ENCODE peak calls at places on chromosome 3, in ten cellular contexts. F is natural killer cell treated with Interleukin-12 subunit alpha and Interleukin-12 subunit beta and Interleukin-15 and Interleukin-18, amount 100 ng/mL, for 72 hours; X is progenitor cell of endocrine pancreas; A is IMR-90; L is nephron progenitor cell; P is cardiac fibroblast; W is ELF-1; M is effector CD4-positive, alpha-beta T cell; N is effector memory CD4-positive, alpha-beta T cell; J is EH. O is an unnamed sample.

GRCh38 chr3:156350786-156351185 is 204.1 kb downstream of the SSR3 start:
- DNase-seq in F (no peak), X (no peak), A (no peak), L (no peak), P (no peak), W (no peak), M (no peak), N (no peak), J (no peak), O (no peak)

GRCh38 chr3:120350431-120350941 is 1.3 kb upstream of the LRRC58 start:
- DNase-seq in F (no peak), X (no peak), A (peak; percentile 84), L (no peak), P (peak; percentile 86), W (no peak), M (no peak), N (no peak), J (peak; percentile 79), O (peak; percentile 34)

GRCh38 chr3:196254376-196255283 is 32.9 kb downstream of the PCYT1A start:
- DNase-seq in F (no peak), X (no peak), A (no peak), L (no peak), P (no peak), W (no peak), M (no peak), N (no peak), J (no peak), O (no peak)

GRCh38 chr3:107966261-107966660 is 124.6 kb downstream of the CD47 start:
- DNase-seq in F (no peak), X (no peak), A (no peak), L (no peak), P (no peak), W (no peak), M (no peak), N (no peak), J (no peak), O (no peak)

GRCh38 chr3:38119802-38120689 is 16.9 kb downstream of the ACAA1 start:
- DNase-seq in F (no peak), X (no peak), A (no peak), L (no peak), P (no peak), W (no peak), M (no peak), N (no peak), J (no peak), O (no peak)

GRCh38 chr3:66499881-66500574 is 794 bp downstream of the LRIG1 start:
- DNase-seq in F (no peak), X (peak; percentile 43), A (peak; percentile 43), L (peak; percentile 71), P (peak; percentile 20), W (peak; percentile 46), M (no peak), N (no peak), J (peak; percentile 20), O (no peak)

GRCh38 chr3:23928525-23928924 is 11.6 kb downstream of the RPL15 start:
- DNase-seq in F (no peak), X (no peak), A (no peak), L (no peak), P (peak; percentile 10), W (no peak), M (no peak), N (no peak), J (no peak), O (no peak)

GRCh38 chr3:16433701-16434151 is 79.8 kb downstream of the RFTN1 start:
- DNase-seq in F (no peak), X (no peak), A (no peak), L (no peak), P (no peak), W (no peak), M (no peak), N (no peak), J (no peak), O (no peak)

GRCh38 chr3:128145279-128145678 is 8.0 kb upstream of the EEFSEC start:
- DNase-seq in F (peak; percentile 44), X (no peak), A (no peak), L (no peak), P (no peak), W (no peak), M (no peak), N (no peak), J (no peak), O (no peak)

GRCh38 chr3:48656061-48656840 is 6.4 kb downstream of the CELSR3 start:
- DNase-seq in F (peak; percentile 89), X (peak; percentile 78), A (peak; percentile 62), L (peak; percentile 95), P (peak; percentile 74), W (peak; percentile 94), M (peak; percentile 76), N (peak; percentile 76), J (peak; percentile 86), O (peak; percentile 79)

GRCh38 chr3:63343674-63344073 is 65.6 kb downstream of the SYNPR start:
- DNase-seq in F (no peak), X (no peak), A (peak; percentile 92), L (no peak), P (peak; percentile 99), W (peak; percentile 82), M (no peak), N (no peak), J (peak; percentile 98), O (peak; percentile 96)

GRCh38 chr3:148464246-148464645 is 233.5 kb upstream of the AGTR1 start:
- DNase-seq in F (no peak), X (no peak), A (peak; percentile 50), L (no peak), P (peak; percentile 60), W (no peak), M (no peak), N (no peak), J (peak; percentile 26), O (no peak)

GRCh38 chr3:74537857-74538256 is 76.6 kb downstream of the CNTN3 start:
- DNase-seq in F (no peak), X (no peak), A (no peak), L (no peak), P (no peak), W (no peak), M (no peak), N (no peak), J (no peak), O (no peak)

GRCh38 chr3:72657666-72658065 is 190.6 kb downstream of the SHQ1 start:
- DNase-seq in F (no peak), X (no peak), A (no peak), L (no peak), P (no peak), W (no peak), M (peak; percentile 6), N (peak; percentile 9), J (no peak), O (no peak)

GRCh38 chr3:126326629-126327028 is 30.6 kb downstream of the KLF15 start:
- DNase-seq in F (no peak), X (no peak), A (no peak), L (no peak), P (no peak), W (no peak), M (no peak), N (no peak), J (no peak), O (no peak)

GRCh38 chr3:53218136-53218535 is 37.7 kb downstream of the TKT start:
- DNase-seq in F (no peak), X (no peak), A (no peak), L (no peak), P (no peak), W (no peak), M (no peak), N (no peak), J (no peak), O (no peak)

GRCh38 chr3:13170317-13170716 is 97.1 kb upstream of the IQSEC1 start:
- DNase-seq in F (no peak), X (no peak), A (no peak), L (no peak), P (no peak), W (no peak), M (no peak), N (no peak), J (no peak), O (no peak)

GRCh38 chr3:31567036-31567435 is 34.3 kb downstream of the STT3B start:
- DNase-seq in F (no peak), X (no peak), A (no peak), L (no peak), P (no peak), W (peak; percentile 24), M (no peak), N (no peak), J (peak; percentile 7), O (peak; percentile 11)

GRCh38 chr3:128714887-128715496 is 11.0 kb upstream of the RAB7A start:
- DNase-seq in F (no peak), X (no peak), A (no peak), L (no peak), P (no peak), W (no peak), M (no peak), N (peak; percentile 11), J (no peak), O (no peak)

GRCh38 chr3:152322756-152323155 is 54.0 kb downstream of the MBNL1 start:
- DNase-seq in F (peak; percentile 66), X (no peak), A (no peak), L (no peak), P (no peak), W (no peak), M (no peak), N (no peak), J (peak; percentile 33), O (no peak)

GRCh38 chr3:102660653-102661052 is 225.8 kb downstream of the ZPLD1 start:
- DNase-seq in F (no peak), X (no peak), A (no peak), L (no peak), P (no peak), W (no peak), M (no peak), N (no peak), J (no peak), O (no peak)

GRCh38 chr3:99789322-99789721 is 28.3 kb upstream of the CMSS1 start:
- DNase-seq in F (no peak), X (no peak), A (peak; percentile 67), L (peak; percentile 23), P (peak; percentile 75), W (peak; percentile 17), M (no peak), N (no peak), J (peak; percentile 70), O (peak; percentile 76)

GRCh38 chr3:101809178-101810022 is 30.4 kb downstream of the NXPE3 start:
- DNase-seq in F (no peak), X (no peak), A (peak; percentile 56), L (peak; percentile 28), P (peak; percentile 73), W (peak; percentile 14), M (peak; percentile 17), N (no peak), J (peak; percentile 69), O (peak; percentile 72)

GRCh38 chr3:44682182-44682896 is 30.1 kb upstream of the ZNF502 start:
- DNase-seq in F (no peak), X (no peak), A (peak; percentile 19), L (no peak), P (peak; percentile 64), W (no peak), M (no peak), N (no peak), J (peak; percentile 54), O (no peak)

GRCh38 chr3:65078748-65079147 is 390.9 kb upstream of the ADAMTS9 start:
- DNase-seq in F (no peak), X (no peak), A (no peak), L (no peak), P (no peak), W (peak; percentile 44), M (no peak), N (no peak), J (no peak), O (no peak)

GRCh38 chr3:144546539-144546938 is 574.9 kb downstream of the DIPK2A start:
- DNase-seq in F (no peak), X (no peak), A (no peak), L (no peak), P (no peak), W (no peak), M (no peak), N (no peak), J (no peak), O (no peak)

GRCh38 chr3:86996261-86996955 is 5.5 kb upstream of the VGLL3 start:
- DNase-seq in F (no peak), X (no peak), A (peak; percentile 25), L (no peak), P (peak; percentile 92), W (no peak), M (no peak), N (no peak), J (peak; percentile 75), O (no peak)

GRCh38 chr3:190260301-190260700 is 61.9 kb downstream of the CLDN1 start:
- DNase-seq in F (no peak), X (no peak), A (peak; percentile 15), L (no peak), P (no peak), W (no peak), M (no peak), N (no peak), J (no peak), O (no peak)

O was measured in A673.